ENCODE peak calls at places on chromosome 10, in four cellular contexts. One of them, this sample, is unnamed.

GRCh38 chr10:3886666-3887251 is 101.8 kb upstream of the KLF6 start:
- DNase-seq in breast epithelium: no peak
- DNase-seq in stomach: no peak
- DNase-seq in HCT116: no peak
- DNase-seq in this sample: no peak

GRCh38 chr10:47012214-47012613 is 101.0 kb downstream of the PTPN20 start:
- DNase-seq in breast epithelium: no peak
- DNase-seq in stomach: no peak
- DNase-seq in HCT116: no peak
- DNase-seq in this sample: no peak

GRCh38 chr10:87560495-87561222 is 56.0 kb downstream of the MINPP1 start:
- DNase-seq in breast epithelium: no peak
- DNase-seq in stomach: no peak
- DNase-seq in HCT116: no peak
- DNase-seq in this sample: no peak

GRCh38 chr10:30583778-30584415 is 45.7 kb downstream of the LYZL2 start:
- DNase-seq in breast epithelium: peak
- DNase-seq in stomach: peak
- DNase-seq in HCT116: peak
- DNase-seq in this sample: peak

GRCh38 chr10:18859659-18860058 is 188.9 kb upstream of the MALRD1 start:
- DNase-seq in breast epithelium: no peak
- DNase-seq in stomach: no peak
- DNase-seq in HCT116: no peak
- DNase-seq in this sample: no peak

GRCh38 chr10:118343549-118343948 is 1.4 kb upstream of the FAM204A start:
- DNase-seq in breast epithelium: no peak
- DNase-seq in stomach: no peak
- DNase-seq in HCT116: no peak
- DNase-seq in this sample: no peak

GRCh38 chr10:72088879-72089585 is 681 bp upstream of the SPOCK2 start:
- DNase-seq in breast epithelium: no peak
- DNase-seq in stomach: no peak
- DNase-seq in HCT116: no peak
- DNase-seq in this sample: no peak

GRCh38 chr10:112966191-112966855 is 16.3 kb downstream of the TCF7L2 start:
- DNase-seq in breast epithelium: no peak
- DNase-seq in stomach: no peak
- DNase-seq in HCT116: no peak
- DNase-seq in this sample: no peak

GRCh38 chr10:125161570-125162139 is 1.3 kb upstream of the CTBP2 start:
- DNase-seq in breast epithelium: peak
- DNase-seq in stomach: peak
- DNase-seq in HCT116: no peak
- DNase-seq in this sample: no peak

GRCh38 chr10:125159486-125159931 is 854 bp downstream of the CTBP2 start:
- DNase-seq in breast epithelium: peak
- DNase-seq in stomach: peak
- DNase-seq in HCT116: no peak
- DNase-seq in this sample: no peak

GRCh38 chr10:125159932-125160855 is at the start of gene CTBP2:
- DNase-seq in breast epithelium: peak
- DNase-seq in stomach: peak
- DNase-seq in HCT116: peak
- DNase-seq in this sample: no peak

GRCh38 chr10:125162181-125162906 is 2.0 kb upstream of the CTBP2 start:
- DNase-seq in breast epithelium: peak
- DNase-seq in stomach: peak
- DNase-seq in HCT116: no peak
- DNase-seq in this sample: no peak

GRCh38 chr10:125160856-125161569 is 650 bp upstream of the CTBP2 start:
- DNase-seq in breast epithelium: peak
- DNase-seq in stomach: peak
- DNase-seq in HCT116: peak
- DNase-seq in this sample: no peak
- TF ChIP-seq POLR2AphosphoS5 in breast epithelium: peak
- TF ChIP-seq POLR2AphosphoS5 in stomach: no peak
- TF ChIP-seq POLR2AphosphoS5 in HCT116: peak
- TF ChIP-seq POLR2AphosphoS5 in this sample: peak

DNA sequence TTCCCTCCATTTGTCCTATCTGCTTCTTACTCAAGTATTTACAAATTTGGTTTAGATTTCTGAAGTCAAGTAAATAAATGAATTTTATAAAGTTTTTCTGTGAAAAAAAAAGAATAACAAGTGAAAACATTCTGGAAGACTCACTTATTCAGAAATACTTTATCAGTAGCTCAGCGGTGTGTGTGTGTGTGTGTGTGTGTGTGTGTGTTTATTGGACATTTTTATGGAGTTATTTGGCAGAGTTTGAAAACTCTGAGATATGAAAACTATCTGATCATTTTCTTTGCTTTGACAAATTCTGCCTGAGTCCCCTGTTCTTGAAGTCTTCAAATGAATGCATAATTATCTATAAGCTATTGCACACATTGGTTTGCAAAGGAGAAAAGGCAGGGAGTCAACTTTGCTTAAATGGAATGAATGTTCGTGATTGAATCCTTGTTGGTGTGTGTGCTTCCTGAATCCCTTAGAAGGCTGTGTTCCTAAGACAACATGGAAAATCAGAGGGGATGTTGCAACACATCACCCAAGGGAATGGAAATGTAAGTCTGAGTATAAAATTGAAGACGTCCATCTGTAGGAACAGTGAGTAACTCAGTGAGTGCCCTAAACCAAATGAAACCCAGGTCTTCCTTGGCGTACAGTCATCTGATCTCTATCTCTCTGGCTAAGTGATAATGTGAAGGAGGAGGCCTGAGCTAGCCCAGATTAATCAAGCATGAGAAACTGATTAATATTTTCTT is 160.9 kb downstream of the REEP3 start:
- DNase-seq in breast epithelium: no peak
- DNase-seq in stomach: no peak
- DNase-seq in HCT116: no peak
- DNase-seq in this sample: no peak
- TF ChIP-seq POLR2AphosphoS5 in breast epithelium: no peak
- TF ChIP-seq POLR2AphosphoS5 in stomach: peak
- TF ChIP-seq POLR2AphosphoS5 in HCT116: no peak
- TF ChIP-seq POLR2AphosphoS5 in this sample: peak

GRCh38 chr10:79180619-79181221 is 112.0 kb downstream of the ZMIZ1 start:
- DNase-seq in breast epithelium: no peak
- DNase-seq in stomach: no peak
- DNase-seq in HCT116: no peak
- DNase-seq in this sample: no peak
- TF ChIP-seq POLR2AphosphoS5 in breast epithelium: no peak
- TF ChIP-seq POLR2AphosphoS5 in stomach: no peak
- TF ChIP-seq POLR2AphosphoS5 in HCT116: no peak
- TF ChIP-seq POLR2AphosphoS5 in this sample: no peak

DNA sequence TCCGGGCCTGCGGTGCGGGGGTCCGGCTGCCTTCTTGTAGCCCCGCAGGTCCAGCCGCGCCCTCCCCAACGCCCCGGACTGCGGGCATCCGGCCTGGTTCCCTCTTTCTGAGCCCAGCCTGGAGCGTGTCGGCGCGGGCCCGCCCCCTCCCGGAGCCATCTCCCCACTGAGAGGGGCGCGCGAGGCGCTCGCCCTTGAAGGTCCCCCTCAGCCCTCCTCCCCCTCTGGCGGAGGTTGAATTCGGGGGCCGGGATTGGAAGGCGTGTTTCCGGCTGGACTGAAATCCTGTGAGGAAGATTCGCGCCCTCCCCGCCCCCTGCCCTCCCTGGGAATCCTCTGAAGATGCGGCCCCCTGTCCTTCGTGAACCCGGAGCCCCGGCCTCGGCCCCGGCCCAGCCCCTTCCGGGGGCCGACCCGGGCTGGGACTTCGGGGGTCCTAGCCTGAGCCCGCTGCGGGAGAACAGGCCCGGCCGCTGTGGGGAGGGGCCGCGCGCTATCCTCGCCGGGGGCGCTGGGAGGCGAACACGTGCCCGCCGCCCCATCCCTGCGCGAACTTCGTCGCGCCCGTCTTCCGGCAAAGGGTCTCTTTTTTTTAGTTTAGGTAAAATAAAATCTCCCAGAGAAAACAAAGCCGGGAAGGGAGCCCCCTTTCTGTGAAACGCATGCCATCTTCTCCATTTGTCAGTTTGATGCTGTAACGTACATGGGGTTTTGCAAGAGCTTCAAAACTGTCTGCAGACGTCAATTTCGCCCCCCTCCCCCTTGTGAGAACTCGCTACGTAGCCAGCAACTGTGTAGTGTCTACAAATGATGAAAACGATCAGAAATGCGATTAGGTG is 636 bp downstream of the PDCD4 start:
- DNase-seq in breast epithelium: peak
- DNase-seq in stomach: peak
- DNase-seq in HCT116: no peak
- DNase-seq in this sample: no peak
- TF ChIP-seq POLR2AphosphoS5 in breast epithelium: peak
- TF ChIP-seq POLR2AphosphoS5 in stomach: peak
- TF ChIP-seq POLR2AphosphoS5 in HCT116: no peak
- TF ChIP-seq POLR2AphosphoS5 in this sample: peak

This sample was measured in esophagus muscularis mucosa.